ENCODE peak calls at places on chromosomes 4 and X, in eight cellular contexts. One of them, this sample, is unnamed.

GRCh38 chr4:172978848-172979247 is 189.8 kb upstream of the GALNT7 start:
- DNase-seq in heart right ventricle: no peak
- DNase-seq in Peyer's patch: no peak
- DNase-seq in left lung: no peak
- DNase-seq in mammary epithelial cell: no peak
- DNase-seq in colonic mucosa: no peak
- DNase-seq in upper lobe of right lung: no peak
- DNase-seq in AG09309: no peak
- DNase-seq in this sample: no peak

GRCh38 chr4:173171098-173171497 is 2.5 kb downstream of the GALNT7 start:
- DNase-seq in heart right ventricle: no peak
- DNase-seq in Peyer's patch: no peak
- DNase-seq in left lung: no peak
- DNase-seq in mammary epithelial cell: peak; percentile 42
- DNase-seq in colonic mucosa: no peak
- DNase-seq in upper lobe of right lung: no peak
- DNase-seq in AG09309: no peak
- DNase-seq in this sample: peak; percentile 64

GRCh38 chr4:124915073-124915472 is 202.5 kb upstream of the ANKRD50 start:
- DNase-seq in heart right ventricle: no peak
- DNase-seq in Peyer's patch: no peak
- DNase-seq in left lung: no peak
- DNase-seq in mammary epithelial cell: no peak
- DNase-seq in colonic mucosa: no peak
- DNase-seq in upper lobe of right lung: no peak
- DNase-seq in AG09309: no peak
- DNase-seq in this sample: no peak

GRCh38 chr4:121030711-121031110 is 41.6 kb downstream of the NDNF start:
- DNase-seq in heart right ventricle: no peak
- DNase-seq in Peyer's patch: no peak
- DNase-seq in left lung: no peak
- DNase-seq in mammary epithelial cell: no peak
- DNase-seq in colonic mucosa: no peak
- DNase-seq in upper lobe of right lung: no peak
- DNase-seq in AG09309: no peak
- DNase-seq in this sample: no peak

GRCh38 chr4:54902261-54902660 is 223.1 kb downstream of the KDR start:
- DNase-seq in heart right ventricle: no peak
- DNase-seq in Peyer's patch: no peak
- DNase-seq in left lung: no peak
- DNase-seq in mammary epithelial cell: peak; percentile 85
- DNase-seq in colonic mucosa: no peak
- DNase-seq in upper lobe of right lung: no peak
- DNase-seq in AG09309: peak; percentile 2
- DNase-seq in this sample: peak; percentile 52

GRCh38 chrX:151384807-151385206 is 12.2 kb upstream of the VMA21 start:
- DNase-seq in heart right ventricle: no peak
- DNase-seq in Peyer's patch: no peak
- DNase-seq in left lung: no peak
- DNase-seq in mammary epithelial cell: no peak
- DNase-seq in colonic mucosa: no peak
- DNase-seq in upper lobe of right lung: no peak
- DNase-seq in AG09309: no peak
- DNase-seq in this sample: no peak

GRCh38 chrX:106201502-106202178 is 33.5 kb downstream of the PWWP3B start:
- DNase-seq in heart right ventricle: no peak
- DNase-seq in Peyer's patch: no peak
- DNase-seq in left lung: no peak
- DNase-seq in mammary epithelial cell: no peak
- DNase-seq in colonic mucosa: no peak
- DNase-seq in upper lobe of right lung: no peak
- DNase-seq in AG09309: no peak
- DNase-seq in this sample: no peak

GRCh38 chr4:101199507-101200285 is 147.6 kb downstream of the PPP3CA start:
- DNase-seq in heart right ventricle: no peak
- DNase-seq in Peyer's patch: no peak
- DNase-seq in left lung: no peak
- DNase-seq in mammary epithelial cell: peak; percentile 20
- DNase-seq in colonic mucosa: no peak
- DNase-seq in upper lobe of right lung: no peak
- DNase-seq in AG09309: peak; percentile 14
- DNase-seq in this sample: peak; percentile 37

GRCh38 chrX:133653363-133653762 is 238.1 kb upstream of the GPC4 start:
- DNase-seq in heart right ventricle: no peak
- DNase-seq in Peyer's patch: no peak
- DNase-seq in left lung: no peak
- DNase-seq in mammary epithelial cell: no peak
- DNase-seq in colonic mucosa: no peak
- DNase-seq in upper lobe of right lung: no peak
- DNase-seq in AG09309: no peak
- DNase-seq in this sample: no peak

GRCh38 chr4:78984593-78984992 is 45.4 kb upstream of the PAQR3 start:
- DNase-seq in heart right ventricle: no peak
- DNase-seq in Peyer's patch: no peak
- DNase-seq in left lung: no peak
- DNase-seq in mammary epithelial cell: no peak
- DNase-seq in colonic mucosa: no peak
- DNase-seq in upper lobe of right lung: no peak
- DNase-seq in AG09309: no peak
- DNase-seq in this sample: no peak

GRCh38 chr4:110106946-110107325 is 91.5 kb downstream of the ELOVL6 start:
- DNase-seq in heart right ventricle: no peak
- DNase-seq in Peyer's patch: no peak
- DNase-seq in left lung: no peak
- DNase-seq in mammary epithelial cell: no peak
- DNase-seq in colonic mucosa: no peak
- DNase-seq in upper lobe of right lung: no peak
- DNase-seq in AG09309: no peak
- DNase-seq in this sample: peak; percentile 85

GRCh38 chr4:110516106-110516922 is 40.4 kb downstream of the ENPEP start:
- DNase-seq in heart right ventricle: peak; percentile 71
- DNase-seq in Peyer's patch: peak; percentile 76
- DNase-seq in left lung: no peak
- DNase-seq in mammary epithelial cell: peak; percentile 77
- DNase-seq in colonic mucosa: peak; percentile 85
- DNase-seq in upper lobe of right lung: peak; percentile 73
- DNase-seq in AG09309: no peak
- DNase-seq in this sample: peak; percentile 74

GRCh38 chr4:115292320-115293092 is 179.1 kb upstream of the NDST4 start:
- DNase-seq in heart right ventricle: no peak
- DNase-seq in Peyer's patch: no peak
- DNase-seq in left lung: no peak
- DNase-seq in mammary epithelial cell: no peak
- DNase-seq in colonic mucosa: no peak
- DNase-seq in upper lobe of right lung: no peak
- DNase-seq in AG09309: no peak
- DNase-seq in this sample: no peak

GRCh38 chr4:30181918-30182317 is 538.3 kb upstream of the PCDH7 start:
- DNase-seq in heart right ventricle: no peak
- DNase-seq in Peyer's patch: no peak
- DNase-seq in left lung: no peak
- DNase-seq in mammary epithelial cell: no peak
- DNase-seq in colonic mucosa: no peak
- DNase-seq in upper lobe of right lung: no peak
- DNase-seq in AG09309: no peak
- DNase-seq in this sample: no peak

GRCh38 chr4:148542922-148543623 is 100.9 kb upstream of the NR3C2 start:
- DNase-seq in heart right ventricle: no peak
- DNase-seq in Peyer's patch: no peak
- DNase-seq in left lung: no peak
- DNase-seq in mammary epithelial cell: peak; percentile 24
- DNase-seq in colonic mucosa: peak; percentile 28
- DNase-seq in upper lobe of right lung: no peak
- DNase-seq in AG09309: no peak
- DNase-seq in this sample: no peak

GRCh38 chr4:119493419-119493818 is 135.2 kb downstream of the PDE5A start:
- DNase-seq in heart right ventricle: no peak
- DNase-seq in Peyer's patch: no peak
- DNase-seq in left lung: no peak
- DNase-seq in mammary epithelial cell: peak; percentile 9
- DNase-seq in colonic mucosa: no peak
- DNase-seq in upper lobe of right lung: no peak
- DNase-seq in AG09309: no peak
- DNase-seq in this sample: peak; percentile 35

GRCh38 chr4:159051245-159052071 is 51.4 kb upstream of the RAPGEF2 start:
- DNase-seq in heart right ventricle: no peak
- DNase-seq in Peyer's patch: no peak
- DNase-seq in left lung: no peak
- DNase-seq in mammary epithelial cell: no peak
- DNase-seq in colonic mucosa: no peak
- DNase-seq in upper lobe of right lung: no peak
- DNase-seq in AG09309: no peak
- DNase-seq in this sample: no peak

GRCh38 chr4:129144755-129145206 is 48.8 kb downstream of the C4orf33 start:
- DNase-seq in heart right ventricle: no peak
- DNase-seq in Peyer's patch: no peak
- DNase-seq in left lung: no peak
- DNase-seq in mammary epithelial cell: no peak
- DNase-seq in colonic mucosa: no peak
- DNase-seq in upper lobe of right lung: no peak
- DNase-seq in AG09309: peak; percentile 7
- DNase-seq in this sample: peak; percentile 10
- H3K4me3 ChIP-seq in heart right ventricle: no peak overlapping the region
- H3K4me3 ChIP-seq in Peyer's patch: no peak overlapping the region
- H3K4me3 ChIP-seq in left lung: no peak overlapping the region
- H3K4me3 ChIP-seq in mammary epithelial cell: no peak overlapping the region
- H3K4me3 ChIP-seq in colonic mucosa: no peak overlapping the region
- H3K4me3 ChIP-seq in upper lobe of right lung: no peak overlapping the region
- H3K4me3 ChIP-seq in AG09309: no peak overlapping the region
- H3K4me3 ChIP-seq in this sample: no peak overlapping the region

DNA sequence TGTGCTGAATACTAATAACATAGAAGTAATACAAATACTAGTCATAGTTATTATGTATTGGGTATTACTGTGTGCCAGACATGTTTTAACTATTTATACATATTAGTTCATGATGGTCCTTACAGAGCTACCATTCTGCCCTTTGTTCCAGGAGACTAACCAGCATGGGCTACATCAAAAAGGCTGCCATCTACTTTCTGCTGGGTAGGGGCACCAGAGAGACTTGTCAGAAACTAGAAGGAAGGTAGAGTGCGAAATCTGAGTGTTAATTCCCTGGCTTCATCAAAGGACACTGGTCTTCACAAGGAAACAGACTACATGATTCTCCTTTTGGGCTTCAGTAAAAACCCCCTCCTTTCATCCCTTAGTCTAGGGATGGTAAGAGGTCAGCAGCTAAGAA is 347.8 kb downstream of the GBA3 start:
- DNase-seq in heart right ventricle: no peak
- DNase-seq in Peyer's patch: no peak
- DNase-seq in left lung: no peak
- DNase-seq in mammary epithelial cell: no peak
- DNase-seq in colonic mucosa: no peak
- DNase-seq in upper lobe of right lung: no peak
- DNase-seq in AG09309: no peak
- DNase-seq in this sample: no peak
- TF ChIP-seq CTCF in heart right ventricle: no peak
- TF ChIP-seq CTCF in Peyer's patch: no peak
- TF ChIP-seq CTCF in left lung: no peak
- TF ChIP-seq CTCF in mammary epithelial cell: no peak
- TF ChIP-seq CTCF in colonic mucosa: no peak
- TF ChIP-seq CTCF in upper lobe of right lung: no peak
- TF ChIP-seq CTCF in AG09309: no peak
- TF ChIP-seq CTCF in this sample: no peak

GRCh38 chr4:76800902-76801301 is 97.0 kb downstream of the SOWAHB start:
- DNase-seq in heart right ventricle: no peak
- DNase-seq in Peyer's patch: no peak
- DNase-seq in left lung: no peak
- DNase-seq in mammary epithelial cell: no peak
- DNase-seq in colonic mucosa: no peak
- DNase-seq in upper lobe of right lung: no peak
- DNase-seq in AG09309: no peak
- DNase-seq in this sample: no peak
- H3K4me3 ChIP-seq in heart right ventricle: no peak overlapping the region
- H3K4me3 ChIP-seq in Peyer's patch: no peak overlapping the region
- H3K4me3 ChIP-seq in left lung: no peak overlapping the region
- H3K4me3 ChIP-seq in mammary epithelial cell: no peak overlapping the region
- H3K4me3 ChIP-seq in colonic mucosa: no peak overlapping the region
- H3K4me3 ChIP-seq in upper lobe of right lung: no peak overlapping the region
- H3K4me3 ChIP-seq in AG09309: no peak overlapping the region
- H3K4me3 ChIP-seq in this sample: no peak overlapping the region

GRCh38 chr4:8410641-8411271 is 29.8 kb downstream of the ACOX3 start:
- DNase-seq in heart right ventricle: peak; percentile 70
- DNase-seq in Peyer's patch: no peak
- DNase-seq in left lung: no peak
- DNase-seq in mammary epithelial cell: peak; percentile 33
- DNase-seq in colonic mucosa: peak; percentile 70
- DNase-seq in upper lobe of right lung: no peak
- DNase-seq in AG09309: no peak
- DNase-seq in this sample: peak; percentile 61
- TF ChIP-seq CTCF in heart right ventricle: peak; percentile 49
- TF ChIP-seq CTCF in Peyer's patch: no peak
- TF ChIP-seq CTCF in left lung: no peak
- TF ChIP-seq CTCF in mammary epithelial cell: peak; percentile 13
- TF ChIP-seq CTCF in colonic mucosa: no peak
- TF ChIP-seq CTCF in upper lobe of right lung: peak; percentile 16
- TF ChIP-seq CTCF in AG09309: peak; percentile 35
- TF ChIP-seq CTCF in this sample: peak; percentile 37

DNA sequence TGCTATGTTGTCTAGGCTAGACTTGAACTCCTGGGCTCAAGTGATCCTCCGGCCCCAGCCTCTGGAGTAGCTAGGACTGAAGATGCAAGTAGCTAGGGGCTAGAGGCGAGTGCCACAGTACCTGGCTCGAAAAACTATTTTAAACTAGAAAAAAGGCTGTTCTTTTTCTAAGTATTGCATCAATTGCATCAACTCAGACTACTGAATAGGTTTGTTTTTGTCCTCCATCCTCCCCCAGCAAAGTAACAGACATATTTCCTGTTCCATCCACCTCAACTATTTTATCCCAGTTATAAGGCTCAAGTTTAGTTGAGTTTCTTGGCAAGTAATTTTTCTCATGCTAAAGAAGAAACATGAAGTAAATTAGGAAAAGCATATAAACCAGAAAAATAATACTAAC is 4.1 kb downstream of the SH3RF1 start:
- DNase-seq in heart right ventricle: no peak
- DNase-seq in Peyer's patch: no peak
- DNase-seq in left lung: no peak
- DNase-seq in mammary epithelial cell: no peak
- DNase-seq in colonic mucosa: no peak
- DNase-seq in upper lobe of right lung: no peak
- DNase-seq in AG09309: no peak
- DNase-seq in this sample: no peak
- H3K4me3 ChIP-seq in heart right ventricle: no peak overlapping the region
- H3K4me3 ChIP-seq in Peyer's patch: no peak overlapping the region
- H3K4me3 ChIP-seq in left lung: no peak overlapping the region
- H3K4me3 ChIP-seq in mammary epithelial cell: peak overlapping the region; percentile 4
- H3K4me3 ChIP-seq in colonic mucosa: no peak overlapping the region
- H3K4me3 ChIP-seq in upper lobe of right lung: peak overlapping the region; percentile 12
- H3K4me3 ChIP-seq in AG09309: no peak overlapping the region
- H3K4me3 ChIP-seq in this sample: no peak overlapping the region